ENCODE peak calls at places on chromosomes 13 and 19, in five cellular contexts. One of them, this sample, is unnamed.

GRCh38 chr19:918481-919156 is 1.5 kb downstream of the KISS1R start:
- DNase-seq in A549: no peak
- DNase-seq in heart right ventricle: no peak
- DNase-seq in right lobe of liver: no peak
- DNase-seq in uterus: no peak
- DNase-seq in this sample: no peak

GRCh38 chr13:45447050-45447661 is 17.6 kb upstream of the COG3 start:
- DNase-seq in A549: no peak
- DNase-seq in right lobe of liver: peak
- DNase-seq in heart right ventricle: no peak
- DNase-seq in uterus: no peak
- DNase-seq in this sample: no peak

GRCh38 chr19:50791594-50792245 is 1.5 kb downstream of the ACP4 start:
- DNase-seq in uterus: no peak
- DNase-seq in heart right ventricle: no peak
- DNase-seq in A549: no peak
- DNase-seq in right lobe of liver: no peak
- DNase-seq in this sample: no peak

GRCh38 chr13:72097568-72097967 is 230.6 kb upstream of the DACH1 start:
- DNase-seq in uterus: no peak
- DNase-seq in A549: no peak
- DNase-seq in heart right ventricle: no peak
- DNase-seq in right lobe of liver: no peak
- DNase-seq in this sample: no peak

GRCh38 chr19:50328257-50329145 is 676 bp downstream of the KCNC3 start:
- DNase-seq in uterus: no peak
- DNase-seq in right lobe of liver: no peak
- DNase-seq in A549: no peak
- DNase-seq in heart right ventricle: no peak
- DNase-seq in this sample: no peak

GRCh38 chr19:16372065-16372915 is 47.7 kb downstream of the KLF2 start:
- DNase-seq in right lobe of liver: no peak
- DNase-seq in heart right ventricle: no peak
- DNase-seq in uterus: no peak
- DNase-seq in A549: no peak
- DNase-seq in this sample: no peak

GRCh38 chr19:54882758-54883157 is 8.7 kb downstream of the FCAR start:
- DNase-seq in right lobe of liver: no peak
- DNase-seq in A549: no peak
- DNase-seq in heart right ventricle: no peak
- DNase-seq in uterus: no peak
- DNase-seq in this sample: no peak

GRCh38 chr19:10680545-10681135 is 20.6 kb upstream of the QTRT1 start:
- DNase-seq in uterus: no peak
- DNase-seq in A549: no peak
- DNase-seq in right lobe of liver: no peak
- DNase-seq in heart right ventricle: no peak
- DNase-seq in this sample: no peak

GRCh38 chr19:47124937-47125668 is 5.5 kb upstream of the SAE1 start:
- DNase-seq in heart right ventricle: no peak
- DNase-seq in uterus: no peak
- DNase-seq in A549: peak
- DNase-seq in right lobe of liver: no peak
- DNase-seq in this sample: no peak

GRCh38 chr19:48798937-48799336 is 11.9 kb downstream of the BCAT2 start:
- DNase-seq in heart right ventricle: no peak
- DNase-seq in A549: no peak
- DNase-seq in right lobe of liver: no peak
- DNase-seq in uterus: no peak
- DNase-seq in this sample: peak

GRCh38 chr13:51894239-51894638 is 32.5 kb downstream of the CCDC70 start:
- DNase-seq in heart right ventricle: no peak
- DNase-seq in uterus: no peak
- DNase-seq in right lobe of liver: no peak
- DNase-seq in A549: no peak
- DNase-seq in this sample: no peak

GRCh38 chr19:28475525-28475924 is 737.4 kb downstream of the UQCRFS1 start:
- DNase-seq in A549: no peak
- DNase-seq in uterus: no peak
- DNase-seq in right lobe of liver: no peak
- DNase-seq in heart right ventricle: no peak
- DNase-seq in this sample: no peak

GRCh38 chr19:55690109-55690768 is 15.2 kb downstream of the EPN1 start:
- DNase-seq in uterus: no peak
- DNase-seq in A549: no peak
- DNase-seq in heart right ventricle: no peak
- DNase-seq in right lobe of liver: peak
- DNase-seq in this sample: no peak

GRCh38 chr13:109904218-109904617 is 117.8 kb upstream of the IRS2 start:
- DNase-seq in right lobe of liver: no peak
- DNase-seq in uterus: no peak
- DNase-seq in A549: no peak
- DNase-seq in heart right ventricle: no peak
- DNase-seq in this sample: no peak

GRCh38 chr19:12194827-12195500 is 32.1 kb downstream of the ZNF136 start:
- DNase-seq in A549: no peak
- DNase-seq in uterus: peak
- DNase-seq in heart right ventricle: peak
- DNase-seq in right lobe of liver: peak
- DNase-seq in this sample: peak

DNA sequence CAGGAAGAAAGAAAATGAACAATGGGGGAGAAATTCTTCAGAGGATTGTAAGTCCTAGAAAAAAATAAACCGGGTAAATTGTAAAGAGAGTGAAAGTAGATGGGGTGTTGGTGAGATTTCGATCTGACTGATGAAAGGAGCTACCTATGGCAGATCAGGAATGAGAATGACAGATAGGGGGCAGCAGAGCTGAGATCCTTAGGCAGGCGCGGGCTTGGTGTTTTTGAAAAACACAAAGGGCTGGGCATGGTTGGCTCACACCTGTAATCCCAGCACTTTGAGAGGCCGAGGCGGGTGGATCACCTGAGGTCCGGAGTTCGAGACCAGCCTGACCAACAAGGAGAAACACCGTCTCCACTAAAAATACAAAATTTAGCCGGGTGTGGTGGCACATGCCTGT is 1468.6 kb upstream of the SLC10A2 start:
- DNase-seq in heart right ventricle: no peak
- DNase-seq in right lobe of liver: no peak
- DNase-seq in A549: no peak
- DNase-seq in uterus: no peak
- DNase-seq in this sample: no peak
- TF ChIP-seq CTCF in heart right ventricle: no peak
- TF ChIP-seq CTCF in right lobe of liver: no peak
- TF ChIP-seq CTCF in A549: no peak
- TF ChIP-seq CTCF in uterus: no peak
- TF ChIP-seq CTCF in this sample: no peak

GRCh38 chr13:100876044-100876403 is 201.4 kb upstream of the TMTC4 start:
- DNase-seq in A549: no peak
- DNase-seq in uterus: no peak
- DNase-seq in right lobe of liver: no peak
- DNase-seq in heart right ventricle: no peak
- DNase-seq in this sample: no peak
- H3K27ac ChIP-seq in A549: no peak
- H3K27ac ChIP-seq in uterus: no peak
- H3K27ac ChIP-seq in right lobe of liver: no peak
- H3K27ac ChIP-seq in heart right ventricle: no peak
- H3K27ac ChIP-seq in this sample: no peak

GRCh38 chr13:102757006-102757405 is 16.6 kb downstream of the TEX30 start:
- DNase-seq in A549: no peak
- DNase-seq in uterus: no peak
- DNase-seq in heart right ventricle: no peak
- DNase-seq in right lobe of liver: no peak
- DNase-seq in this sample: no peak
- TF ChIP-seq CTCF in A549: no peak
- TF ChIP-seq CTCF in uterus: no peak
- TF ChIP-seq CTCF in heart right ventricle: no peak
- TF ChIP-seq CTCF in right lobe of liver: no peak
- TF ChIP-seq CTCF in this sample: no peak

DNA sequence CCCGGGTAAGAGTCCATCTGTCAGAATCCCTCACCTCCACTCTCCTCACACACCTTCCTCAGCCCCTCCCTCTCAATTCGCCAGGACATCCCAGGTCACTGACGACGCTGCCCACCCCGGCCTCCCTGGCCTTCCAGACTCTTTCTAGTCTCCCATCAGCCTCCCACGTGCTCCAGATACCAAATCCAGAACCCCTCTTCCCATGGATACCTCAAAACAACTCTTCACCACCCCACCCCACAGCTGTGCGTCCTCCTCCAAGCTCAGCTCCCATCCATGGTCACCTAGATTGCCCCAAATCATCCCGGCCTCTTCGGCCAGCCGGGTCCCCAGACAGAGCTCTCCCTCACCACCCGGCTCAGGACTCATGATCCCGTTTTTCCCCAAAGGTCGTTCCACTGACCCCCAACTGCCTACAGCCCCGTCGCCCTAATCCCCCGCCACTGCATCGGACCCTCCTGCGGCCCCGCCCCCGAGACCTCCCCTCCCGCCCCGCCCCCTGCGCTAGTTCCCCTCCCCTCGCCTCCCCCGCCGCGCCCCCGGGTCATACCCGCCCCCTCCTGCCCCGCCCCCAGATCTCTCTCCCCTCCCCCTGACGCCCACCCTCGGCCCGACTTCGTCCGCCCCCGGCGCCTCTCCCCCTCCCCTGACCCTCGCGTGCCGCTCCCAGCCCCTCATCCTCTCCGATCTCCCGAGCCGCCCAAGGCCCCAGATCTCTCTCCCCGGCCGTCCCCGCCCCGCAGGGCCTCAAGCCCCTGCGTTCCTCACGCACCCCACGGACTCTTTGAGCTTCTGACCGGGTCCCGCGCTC is 546 bp downstream of the UBXN6 start:
- DNase-seq in heart right ventricle: peak
- DNase-seq in right lobe of liver: peak
- DNase-seq in A549: peak
- DNase-seq in uterus: peak
- DNase-seq in this sample: peak
- H3K27ac ChIP-seq in heart right ventricle: peak
- H3K27ac ChIP-seq in right lobe of liver: peak
- H3K27ac ChIP-seq in A549: peak
- H3K27ac ChIP-seq in uterus: peak
- H3K27ac ChIP-seq in this sample: peak

GRCh38 chr19:9622531-9622930 is 1.5 kb upstream of the ZNF561 start:
- DNase-seq in A549: no peak
- DNase-seq in uterus: no peak
- DNase-seq in right lobe of liver: no peak
- DNase-seq in heart right ventricle: no peak
- DNase-seq in this sample: no peak

GRCh38 chr19:9615828-9616227 is 5.2 kb downstream of the ZNF561 start:
- DNase-seq in heart right ventricle: no peak
- DNase-seq in uterus: no peak
- DNase-seq in A549: no peak
- DNase-seq in right lobe of liver: no peak
- DNase-seq in this sample: no peak

GRCh38 chr19:9620842-9621155 is 233 bp downstream of the ZNF561 start:
- DNase-seq in A549: no peak
- DNase-seq in right lobe of liver: no peak
- DNase-seq in uterus: no peak
- DNase-seq in heart right ventricle: no peak
- DNase-seq in this sample: no peak

GRCh38 chr19:9621156-9622037 is at the start of gene ZNF561:
- DNase-seq in uterus: peak
- DNase-seq in heart right ventricle: peak
- DNase-seq in right lobe of liver: peak
- DNase-seq in A549: peak
- DNase-seq in this sample: peak
- TF ChIP-seq CTCF in uterus: no peak
- TF ChIP-seq CTCF in heart right ventricle: no peak
- TF ChIP-seq CTCF in right lobe of liver: no peak
- TF ChIP-seq CTCF in A549: no peak
- TF ChIP-seq CTCF in this sample: no peak

DNA sequence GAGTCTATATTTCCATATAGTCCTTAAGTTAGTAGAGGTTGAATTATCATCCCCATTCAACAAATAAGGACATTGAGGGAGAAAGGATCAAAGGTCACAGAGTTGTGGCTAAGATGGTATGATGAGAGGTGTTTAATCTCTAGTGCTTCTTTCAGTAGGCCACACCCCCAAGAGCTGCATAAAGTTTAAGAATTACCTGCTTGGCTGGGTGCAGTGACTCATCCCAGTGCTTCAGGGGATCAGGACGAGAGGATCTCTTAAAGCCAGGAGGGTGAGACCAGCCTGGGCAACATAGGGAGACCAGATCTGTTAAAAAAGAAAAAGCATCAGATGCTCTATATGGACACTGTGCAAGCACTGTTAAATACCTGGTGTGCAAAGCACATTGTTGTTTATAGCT is 560.0 kb upstream of the KLHL1 start:
- DNase-seq in A549: no peak
- DNase-seq in right lobe of liver: no peak
- DNase-seq in heart right ventricle: no peak
- DNase-seq in uterus: no peak
- DNase-seq in this sample: no peak
- H3K27ac ChIP-seq in A549: no peak
- H3K27ac ChIP-seq in right lobe of liver: no peak
- H3K27ac ChIP-seq in heart right ventricle: no peak
- H3K27ac ChIP-seq in uterus: no peak
- H3K27ac ChIP-seq in this sample: no peak

GRCh38 chr19:14059093-14059480 is 2.8 kb downstream of the PALM3 start:
- DNase-seq in uterus: no peak
- DNase-seq in right lobe of liver: no peak
- DNase-seq in heart right ventricle: no peak
- DNase-seq in A549: no peak
- DNase-seq in this sample: no peak
- TF ChIP-seq CTCF in uterus: no peak
- TF ChIP-seq CTCF in right lobe of liver: peak
- TF ChIP-seq CTCF in heart right ventricle: peak
- TF ChIP-seq CTCF in A549: peak
- TF ChIP-seq CTCF in this sample: peak

GRCh38 chr19:37078717-37079032 is 442 bp downstream of the ZNF420 start:
- DNase-seq in heart right ventricle: no peak
- DNase-seq in A549: no peak
- DNase-seq in uterus: no peak
- DNase-seq in right lobe of liver: no peak
- DNase-seq in this sample: no peak
- H3K27ac ChIP-seq in heart right ventricle: peak
- H3K27ac ChIP-seq in A549: peak
- H3K27ac ChIP-seq in uterus: peak
- H3K27ac ChIP-seq in right lobe of liver: peak
- H3K27ac ChIP-seq in this sample: peak